ENCODE peak calls at places on chromosomes 4 and X, in six cellular contexts. Q is endothelial cell, V is left colon, A is activated T-cell treated with anti-CD3 and anti-CD28 coated beads for 48 hours, Z is GM03348, F is mesothelial cell of epicardium. S is an unnamed sample.

GRCh38 chr4:81445196-81445595 is 26.5 kb downstream of the RASGEF1B start:
- DNase-seq in A (no peak), F (no peak), Z (no peak), V (no peak), Q (no peak), S (no peak)

GRCh38 chr4:70768301-70768948 is 46.7 kb downstream of the RUFY3 start:
- DNase-seq in A (no peak), F (no peak), Z (no peak), V (no peak), Q (no peak), S (no peak)

GRCh38 chr4:7398104-7398423 is 36.7 kb downstream of the PSAPL1 start:
- DNase-seq in V (peak), Z (no peak), A (no peak), Q (no peak), F (no peak), S (peak)

GRCh38 chrX:11968991-11969390 is 169.3 kb upstream of the FRMPD4 start:
- DNase-seq in Q (no peak), F (no peak), V (no peak), A (no peak), Z (peak), S (no peak)

GRCh38 chr4:6909113-6909969 is at the start of gene TBC1D14:
- DNase-seq in Z (peak), Q (peak), A (peak), F (peak), V (peak), S (peak)

GRCh38 chr4:68271851-68272756 is 26.6 kb upstream of the TMPRSS11B start:
- DNase-seq in A (no peak), V (no peak), F (no peak), Z (peak), Q (peak), S (no peak)

GRCh38 chr4:173538148-173538902 is 8.3 kb upstream of the HAND2 start:
- DNase-seq in A (no peak), Z (peak), F (peak), V (no peak), Q (peak), S (no peak)

GRCh38 chrX:53440631-53441517 is 6.7 kb upstream of the HSD17B10 start:
- DNase-seq in A (no peak), F (no peak), Z (peak), Q (peak), V (peak), S (peak)

GRCh38 chrX:22247169-22247568 is 25.5 kb upstream of the CBLL2 start:
- DNase-seq in Z (peak), Q (no peak), F (no peak), A (no peak), V (no peak), S (no peak)

GRCh38 chr4:80154547-80154933 is 42.8 kb upstream of the PRDM8 start:
- DNase-seq in Z (no peak), A (no peak), V (no peak), Q (no peak), F (no peak), S (no peak)

GRCh38 chr4:138671606-138672084 is 343.9 kb upstream of the NOCT start:
- DNase-seq in A (no peak), F (no peak), Q (no peak), Z (no peak), V (no peak), S (no peak)

GRCh38 chr4:26887143-26887542 is 26.5 kb downstream of the STIM2 start:
- DNase-seq in Z (no peak), F (no peak), A (no peak), V (no peak), Q (no peak), S (no peak)

GRCh38 chr4:148443550-148444295 is 1.5 kb upstream of the NR3C2 start:
- DNase-seq in Z (peak), A (peak), V (peak), Q (peak), F (no peak), S (peak)

GRCh38 chrX:74804574-74804973 is 120.7 kb downstream of the NEXMIF start:
- DNase-seq in Z (no peak), A (no peak), F (no peak), Q (no peak), V (peak), S (no peak)

GRCh38 chr4:124632439-124632838 is 80.1 kb downstream of the ANKRD50 start:
- DNase-seq in A (no peak), Z (no peak), Q (no peak), F (no peak), V (no peak), S (no peak)

GRCh38 chrX:16042980-16043379 is 80.4 kb upstream of the GRPR start:
- DNase-seq in V (no peak), F (no peak), Q (no peak), Z (no peak), A (no peak), S (no peak)

GRCh38 chr4:113810906-113811305 is 49.4 kb upstream of the CAMK2D start:
- DNase-seq in F (no peak), Z (peak), Q (no peak), A (no peak), V (no peak), S (no peak)

GRCh38 chr4:122758033-122758432 is 25.5 kb downstream of the BBS12 start:
- DNase-seq in A (no peak), Q (no peak), Z (peak), F (no peak), V (no peak), S (no peak)

GRCh38 chr4:71449040-71449439 is 110.2 kb downstream of the SLC4A4 start:
- DNase-seq in Z (no peak), Q (no peak), V (no peak), F (no peak), A (no peak), S (no peak)

GRCh38 chr4:79977131-79977840 is 95.7 kb downstream of the ANTXR2 start:
- DNase-seq in Q (no peak), V (no peak), F (no peak), A (no peak), Z (no peak), S (no peak)

GRCh38 chr4:7324651-7325121 is 110.0 kb downstream of the PSAPL1 start:
- DNase-seq in A (no peak), V (no peak), F (no peak), Q (no peak), Z (no peak), S (peak)

GRCh38 chr4:73902038-73902637 is 32.9 kb downstream of the CXCL1 start:
- DNase-seq in V (no peak), F (no peak), Q (no peak), Z (no peak), A (no peak), S (no peak)

GRCh38 chr4:92305148-92305877 is 1.5 kb downstream of the GRID2 start:
- DNase-seq in V (no peak), Z (peak), A (no peak), Q (peak), F (no peak), S (peak)

GRCh38 chr4:5785806-5786680 is 75.0 kb downstream of the EVC start:
- DNase-seq in A (no peak), V (no peak), Z (no peak), Q (no peak), F (no peak), S (no peak)

GRCh38 chrX:55709735-55710134 is 7.8 kb upstream of the RRAGB start:
- DNase-seq in V (no peak), F (no peak), Q (no peak), A (no peak), Z (no peak), S (no peak)

GRCh38 chrX:149569770-149570169 is 17.5 kb downstream of the MAGEA9B start:
- DNase-seq in Q (no peak), F (no peak), A (no peak), V (no peak), Z (no peak), S (no peak)

GRCh38 chr4:87120411-87121162 is 99.8 kb downstream of the KLHL8 start:
- DNase-seq in Q (no peak), V (peak), A (no peak), Z (no peak), F (no peak), S (peak)

GRCh38 chr4:134952775-134953174 is 751.2 kb upstream of the PABPC4L start:
- DNase-seq in F (no peak), Z (no peak), Q (no peak), A (no peak), V (no peak), S (no peak)